ENCODE peak calls at places on chromosomes 12 and 14, in four cellular contexts. B is pancreas, R is GM23248, F is transverse colon. X is an unnamed sample.

GRCh38 chr12:58916891-58917570 is 3.3 kb downstream of the LRIG3 start:
- DNase-seq in F (peak; percentile 22), R (peak; percentile 79), B (no peak), X (peak; percentile 62)

GRCh38 chr12:68240079-68240478 is 13.3 kb downstream of the IL22 start:
- DNase-seq in R (peak; percentile 96), F (no peak), B (peak; percentile 35), X (peak; percentile 76)

GRCh38 chr14:79516009-79516408 is 695.3 kb downstream of the DIO2 start:
- DNase-seq in R (no peak), B (no peak), F (no peak), X (no peak)

GRCh38 chr12:100229876-100230275 is 29.3 kb downstream of the ACTR6 start:
- DNase-seq in R (peak; percentile 18), B (no peak), F (no peak), X (no peak)

GRCh38 chr12:70364695-70365397 is 1.2 kb upstream of the KCNMB4 start:
- DNase-seq in R (no peak), F (no peak), B (no peak), X (no peak)

GRCh38 chr14:31241450-31242114 is 34.0 kb upstream of the HECTD1 start:
- DNase-seq in R (peak; percentile 9), F (no peak), B (no peak), X (no peak)

GRCh38 chr12:40446385-40446784 is 221.6 kb downstream of the LRRK2 start:
- DNase-seq in F (no peak), R (peak; percentile 15), B (no peak), X (no peak)

GRCh38 chr12:125220404-125221273 is 155.4 kb downstream of the AACS start:
- DNase-seq in F (no peak), B (peak; percentile 80), R (no peak), X (peak; percentile 67)

GRCh38 chr14:101719045-101719645 is 42.4 kb upstream of the PPP2R5C start:
- DNase-seq in F (no peak), B (no peak), R (no peak), X (no peak)

GRCh38 chr14:50045039-50045711 is 71.2 kb downstream of the VCPKMT start:
- DNase-seq in R (peak; percentile 90), B (peak; percentile 72), F (peak; percentile 91), X (peak; percentile 97)

GRCh38 chr12:28807535-28807934 is 341.5 kb upstream of the FAR2 start:
- DNase-seq in B (no peak), F (no peak), R (no peak), X (no peak)

GRCh38 chr14:54737132-54737711 is 165.4 kb downstream of the GCH1 start:
- DNase-seq in B (no peak), F (no peak), R (peak; percentile 73), X (no peak)

GRCh38 chr14:68365228-68365627 is 427.6 kb downstream of the ZFP36L1 start:
- DNase-seq in R (peak; percentile 78), B (no peak), F (no peak), X (no peak)

DNA sequence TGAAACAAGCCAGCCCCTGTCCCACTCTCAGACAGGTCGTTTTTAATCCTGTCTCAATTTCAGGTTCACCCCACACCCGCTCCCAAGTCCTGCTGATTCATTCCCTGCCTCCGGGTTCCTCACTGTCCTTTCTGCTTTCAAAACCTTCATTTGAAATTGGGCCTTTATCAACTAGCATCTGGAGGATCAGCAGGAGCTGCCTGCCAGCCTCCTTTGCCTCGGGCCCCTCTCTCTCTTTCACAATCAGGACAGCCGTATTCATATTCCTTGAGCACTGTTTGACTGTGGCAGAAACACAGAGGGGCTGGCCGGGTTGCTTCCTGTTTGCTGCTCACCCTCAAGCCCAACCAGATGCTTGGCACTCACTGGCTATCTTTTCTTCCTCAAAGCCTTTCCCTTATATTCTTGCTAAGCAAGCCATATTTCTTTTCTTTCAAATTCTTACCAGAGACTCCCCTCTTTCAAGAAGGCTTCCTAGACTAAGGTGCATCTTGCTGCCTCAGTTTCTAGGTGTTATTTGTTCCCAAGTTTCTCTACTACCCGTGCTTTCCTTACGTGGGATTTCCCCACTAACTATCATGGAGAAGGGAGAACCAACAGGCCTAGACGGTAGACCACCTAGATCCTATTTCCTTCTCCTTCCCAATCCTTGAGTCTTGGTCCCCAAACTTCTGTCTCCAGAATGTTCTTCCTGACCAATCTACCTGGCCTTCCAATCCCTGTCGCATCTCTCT is 3.0 kb downstream of the GALNT6 start:
- DNase-seq in R (peak; percentile 76), B (no peak), F (no peak), X (no peak)
- H3K4me3 ChIP-seq in R (peak overlapping the region; percentile 26), B (no peak overlapping the region), F (no peak overlapping the region), X (no peak overlapping the region)

DNA sequence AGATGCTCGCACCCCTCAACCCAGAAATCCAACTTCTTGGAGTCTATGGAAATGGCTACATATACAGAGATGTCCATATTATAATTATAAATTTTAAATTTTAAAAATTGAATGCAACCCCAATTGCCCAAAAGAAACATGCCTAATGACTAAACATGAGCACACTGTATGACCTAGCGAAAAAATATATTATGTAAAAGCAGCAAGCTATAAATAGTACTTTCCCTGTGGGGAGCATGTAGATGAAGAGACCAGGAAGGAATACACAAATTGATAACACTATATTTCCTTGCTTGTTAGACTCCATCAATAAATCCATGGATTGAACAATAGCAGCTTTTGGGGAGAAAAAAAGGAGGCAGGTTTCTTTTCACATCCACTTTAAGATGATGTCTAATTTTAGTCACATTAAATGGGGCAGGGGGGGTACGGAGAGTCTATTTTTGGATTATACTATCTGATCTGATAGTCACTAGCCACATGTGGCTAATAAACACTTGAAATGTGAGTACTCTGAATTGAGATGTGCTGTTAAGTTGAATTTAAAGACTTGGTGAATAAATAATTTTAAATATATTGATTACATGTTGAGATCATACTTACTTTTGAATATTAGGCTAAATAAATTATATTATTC is 17.6 kb downstream of the MAX start:
- DNase-seq in F (no peak), B (no peak), R (peak; percentile 17), X (no peak)
- H3K27ac ChIP-seq in F (no peak overlapping the region), B (no peak overlapping the region), R (no peak overlapping the region), X (no peak overlapping the region)

GRCh38 chr12:75390156-75390898 is 562 bp upstream of the GLIPR1L2 start:
- DNase-seq in F (no peak), B (no peak), R (peak; percentile 60), X (no peak)
- H3K4me3 ChIP-seq in F (peak overlapping the region; percentile 62), B (peak overlapping the region; percentile 18), R (peak overlapping the region; percentile 73), X (peak overlapping the region; percentile 78)

GRCh38 chr12:116278259-116278595 is 734 bp upstream of the MED13L start:
- DNase-seq in F (no peak), B (no peak), R (no peak), X (no peak)
- H3K27ac ChIP-seq in F (peak overlapping the region; percentile 96), B (no peak overlapping the region), R (peak overlapping the region; percentile 56), X (peak overlapping the region; percentile 25)

DNA sequence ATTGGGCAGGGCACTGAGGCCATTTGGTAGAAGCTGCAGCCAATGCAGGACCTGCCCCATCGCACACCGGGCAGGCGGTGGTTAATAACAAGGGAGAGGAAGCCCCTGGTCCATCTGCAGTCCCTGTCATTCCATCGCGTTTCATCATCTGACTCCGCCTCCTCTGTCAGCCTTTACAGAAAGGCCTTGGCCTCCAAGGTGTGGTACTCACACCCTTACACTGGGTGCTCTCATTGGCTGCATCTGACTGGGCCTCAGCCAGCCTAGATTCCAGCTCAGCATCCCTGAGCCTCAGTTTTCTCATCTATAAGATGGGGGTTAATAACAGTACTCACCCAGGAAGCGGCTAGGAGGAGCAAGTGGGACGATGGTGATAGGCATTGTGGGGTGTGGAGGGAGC is 14.7 kb upstream of the HHIPL1 start:
- DNase-seq in R (no peak), B (no peak), F (no peak), X (no peak)
- H3K4me3 ChIP-seq in R (no peak overlapping the region), B (no peak overlapping the region), F (no peak overlapping the region), X (no peak overlapping the region)

GRCh38 chr14:34363733-34364134 is 98.3 kb downstream of the SPTSSA start:
- DNase-seq in R (peak; percentile 48), B (no peak), F (no peak), X (no peak)
- H3K27ac ChIP-seq in R (no peak overlapping the region), B (no peak overlapping the region), F (no peak overlapping the region), X (no peak overlapping the region)

DNA sequence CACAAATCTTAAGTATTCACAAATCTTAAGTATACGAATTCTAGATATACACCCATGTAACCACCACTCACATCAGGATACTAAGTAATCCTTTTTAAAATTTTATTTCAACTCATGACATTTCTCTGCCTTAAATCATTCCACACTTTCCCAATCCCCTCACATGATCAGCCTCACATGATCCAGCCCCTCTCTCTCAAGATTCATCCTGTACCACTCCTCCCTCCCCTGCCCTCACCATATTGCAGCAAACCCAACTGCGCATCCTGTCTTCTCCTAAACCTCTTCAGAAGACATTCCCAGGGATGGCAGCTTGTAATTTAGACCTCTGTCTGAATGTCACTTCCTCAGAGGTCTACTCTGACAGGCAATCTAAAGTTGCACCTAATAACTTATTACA is 1.7 kb upstream of the EIF4B start:
- DNase-seq in B (no peak), F (no peak), R (peak; percentile 25), X (no peak)
- H3K4me3 ChIP-seq in B (no peak overlapping the region), F (no peak overlapping the region), R (peak overlapping the region; percentile 86), X (no peak overlapping the region)